ENCODE peak calls at places on chromosomes 4 and X, in eight cellular contexts. N, S, K, V, U, Y, M and X are unnamed samples.

GRCh38 chr4:101785476-101785875 is 5.1 kb upstream of the BANK1 start:
- DNase-seq in U (no peak), V (no peak), Y (no peak), N (no peak), K (no peak), M (no peak), S (no peak), X (peak)

GRCh38 chr4:42750831-42751230 is 93.9 kb upstream of the ATP8A1 start:
- DNase-seq in N (no peak), S (no peak), Y (no peak), M (no peak), K (no peak), V (no peak), U (no peak), X (no peak)

GRCh38 chr4:100631281-100631968 is 113.6 kb upstream of the EMCN start:
- DNase-seq in M (no peak), Y (no peak), U (no peak), N (no peak), V (no peak), K (no peak), S (no peak), X (no peak)

GRCh38 chrX:24672701-24673190 is 21.0 kb upstream of the POLA1 start:
- DNase-seq in N (no peak), M (no peak), K (no peak), V (no peak), U (no peak), S (peak), Y (no peak), X (no peak)

GRCh38 chr4:166078383-166078782 is 205.3 kb downstream of the TLL1 start:
- DNase-seq in M (no peak), Y (no peak), N (no peak), K (no peak), S (no peak), U (no peak), V (no peak), X (no peak)

GRCh38 chr4:71275570-71275969 is 63.2 kb upstream of the SLC4A4 start:
- DNase-seq in M (no peak), Y (no peak), S (no peak), V (no peak), N (no peak), K (no peak), U (no peak), X (no peak)

GRCh38 chr4:66972087-66972486 is 573.2 kb downstream of the CENPC start:
- DNase-seq in S (no peak), N (no peak), Y (no peak), U (no peak), K (no peak), M (no peak), V (no peak), X (no peak)

GRCh38 chrX:38117485-38117884 is 103.2 kb downstream of the SRPX start:
- DNase-seq in M (no peak), Y (no peak), U (no peak), S (no peak), V (no peak), K (no peak), N (no peak), X (peak)

GRCh38 chr4:118834960-118835895 is 698 bp downstream of the SEC24D start:
- DNase-seq in K (no peak), M (peak), S (peak), U (peak), N (peak), V (peak), Y (peak), X (peak)

GRCh38 chr4:140903522-140903928 is 147.3 kb upstream of the TBC1D9 start:
- DNase-seq in K (no peak), U (no peak), M (no peak), N (no peak), Y (no peak), S (no peak), V (peak), X (no peak)

GRCh38 chr4:64105903-64106302 is 303.3 kb downstream of the TECRL start:
- DNase-seq in Y (no peak), M (no peak), S (no peak), K (no peak), U (no peak), N (no peak), V (no peak), X (no peak)

GRCh38 chr4:7120341-7120740 is 52.5 kb upstream of the GRPEL1 start:
- DNase-seq in S (no peak), K (no peak), M (peak), Y (no peak), V (peak), U (peak), N (peak), X (no peak)

GRCh38 chr4:169163947-169164668 is 106.6 kb downstream of the SH3RF1 start:
- DNase-seq in Y (no peak), K (no peak), U (no peak), N (no peak), S (no peak), V (no peak), M (no peak), X (no peak)

GRCh38 chrX:115251458-115252233 is 17.8 kb upstream of the LRCH2 start:
- DNase-seq in V (no peak), S (no peak), U (no peak), K (no peak), Y (no peak), N (no peak), M (no peak), X (no peak)

GRCh38 chrX:70754169-70754843 is 154.2 kb downstream of the TEX11 start:
- DNase-seq in N (no peak), V (no peak), Y (no peak), U (no peak), M (no peak), K (no peak), S (no peak), X (no peak)

GRCh38 chrX:153609917-153610833 is 11.2 kb upstream of the CCNQ start:
- DNase-seq in V (peak), N (peak), Y (no peak), M (peak), S (peak), K (peak), U (peak), X (peak)

GRCh38 chr4:184540307-184540706 is 66.0 kb upstream of the IRF2 start:
- DNase-seq in Y (no peak), M (no peak), U (no peak), K (no peak), N (no peak), V (no peak), S (no peak), X (no peak)

GRCh38 chrX:13088155-13088485 is 43.7 kb upstream of the FAM9C start:
- DNase-seq in V (no peak), M (no peak), U (no peak), Y (no peak), K (no peak), N (no peak), S (no peak), X (no peak)

GRCh38 chrX:13084611-13085010 is 40.2 kb upstream of the FAM9C start:
- DNase-seq in K (no peak), M (no peak), S (no peak), V (no peak), Y (no peak), N (no peak), U (no peak), X (peak)

GRCh38 chrX:13087322-13088154 is 43.1 kb upstream of the FAM9C start:
- DNase-seq in Y (peak), U (no peak), K (no peak), S (no peak), M (no peak), V (no peak), N (peak), X (peak)

GRCh38 chrX:13085533-13085932 is 41.1 kb upstream of the FAM9C start:
- DNase-seq in S (no peak), K (no peak), U (no peak), M (no peak), N (no peak), V (no peak), Y (peak), X (no peak)

GRCh38 chrX:13086076-13086475 is 41.7 kb upstream of the FAM9C start:
- DNase-seq in Y (no peak), N (no peak), V (no peak), K (no peak), M (no peak), S (no peak), U (no peak), X (no peak)
- H3K4me2 ChIP-seq in Y (peak), N (no peak), V (no peak), K (no peak), M (no peak), S (no peak), U (no peak), X (no peak)

GRCh38 chrX:29870608-29871007 is 344.8 kb upstream of the MAGEB2 start:
- DNase-seq in V (no peak), S (no peak), U (no peak), N (no peak), M (no peak), K (no peak), Y (no peak), X (no peak)

GRCh38 chrX:29872831-29873230 is 342.5 kb upstream of the MAGEB2 start:
- DNase-seq in N (no peak), S (no peak), U (no peak), Y (no peak), V (no peak), K (no peak), M (no peak), X (no peak)

GRCh38 chrX:29867971-29868370 is 347.4 kb upstream of the MAGEB2 start:
- DNase-seq in V (no peak), Y (no peak), M (no peak), U (no peak), S (no peak), N (no peak), K (no peak), X (no peak)

DNA sequence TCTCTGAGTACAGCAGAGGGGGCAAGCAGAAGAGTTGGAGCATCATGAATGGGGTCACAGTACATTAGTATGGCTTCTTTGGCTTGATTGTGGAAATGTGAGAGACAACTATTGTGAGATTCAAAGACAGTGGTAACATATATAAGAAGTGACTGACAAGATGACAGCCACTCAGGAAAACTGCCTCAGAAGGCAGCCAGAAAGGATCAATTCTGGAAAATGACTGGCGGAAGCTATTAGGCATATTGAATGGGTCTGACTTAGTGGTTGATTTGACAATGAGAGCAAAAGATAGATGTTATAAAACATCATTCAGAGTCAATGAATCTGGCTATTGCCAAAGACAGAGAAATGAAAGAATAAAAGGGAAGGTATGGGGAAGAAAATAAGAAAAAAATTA is 345.5 kb upstream of the MAGEB2 start:
- DNase-seq in M (no peak), S (no peak), N (no peak), U (no peak), V (no peak), K (no peak), Y (no peak), X (no peak)
- TF ChIP-seq MAX in M (no peak), S (no peak), N (no peak), U (no peak), V (no peak), K (no peak), Y (no peak), X (no peak)

DNA sequence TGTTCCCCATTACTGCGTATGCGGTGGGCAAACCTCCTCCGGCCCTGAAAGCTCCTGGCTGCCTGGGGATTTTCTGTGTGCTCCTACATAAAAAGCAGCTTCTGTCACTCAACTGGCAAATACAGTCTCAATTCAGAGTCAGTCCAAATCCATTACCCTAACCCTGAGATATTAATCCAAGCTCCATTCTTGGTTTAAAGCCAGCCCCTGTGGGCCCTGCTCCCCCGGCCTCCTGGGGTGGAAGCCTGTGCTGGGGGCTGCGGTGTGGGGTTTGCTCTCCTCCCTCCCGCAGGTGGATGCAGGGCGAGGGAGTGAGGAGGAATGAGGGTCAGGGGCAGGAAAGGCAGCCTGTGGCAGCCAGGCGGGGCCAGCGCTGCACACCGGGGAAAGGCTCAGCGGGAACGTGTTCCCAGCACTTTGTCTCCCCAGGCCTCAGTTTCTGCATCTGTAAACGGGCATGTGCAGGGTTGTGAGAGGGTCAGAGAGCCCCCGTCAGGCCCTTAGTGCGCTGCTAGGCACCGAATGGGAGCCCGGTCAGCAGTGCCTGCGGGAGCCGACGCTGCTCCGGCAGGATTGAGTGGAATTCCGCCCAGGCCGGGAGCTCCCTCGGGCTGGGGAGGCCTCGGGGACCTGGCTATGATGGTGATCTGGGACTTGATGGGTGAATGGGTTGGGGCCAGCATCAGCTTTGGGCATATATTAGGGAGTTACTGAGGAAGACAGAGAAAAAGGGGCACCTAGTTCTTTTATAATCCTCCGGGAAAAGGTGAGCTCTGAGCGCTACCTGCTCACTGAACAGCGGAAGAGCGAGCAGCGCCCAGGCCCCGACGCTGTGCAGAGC is 6.3 kb upstream of the RGS12 start:
- DNase-seq in N (no peak), S (no peak), Y (peak), V (no peak), K (peak), M (no peak), U (no peak), X (no peak)
- H3K4me2 ChIP-seq in N (no peak), S (peak), Y (peak), V (no peak), K (no peak), M (no peak), U (no peak), X (no peak)

GRCh38 chrX:134251241-134251640 is 14.3 kb downstream of the CCDC160 start:
- DNase-seq in V (no peak), U (no peak), N (no peak), M (no peak), Y (no peak), K (no peak), S (no peak), X (no peak)
- TF ChIP-seq MAX in V (no peak), U (no peak), N (no peak), M (no peak), Y (no peak), K (no peak), S (no peak), X (no peak)

GRCh38 chr4:174134361-174134760 is 149.1 kb downstream of the FBXO8 start:
- DNase-seq in N (no peak), V (no peak), Y (no peak), M (no peak), U (no peak), K (no peak), S (no peak), X (no peak)
- H3K4me2 ChIP-seq in N (no peak), V (peak), Y (no peak), M (no peak), U (no peak), K (no peak), S (peak), X (no peak)

GRCh38 chr4:31917334-31917733 is 1197.2 kb downstream of the PCDH7 start:
- DNase-seq in S (no peak), K (no peak), Y (no peak), U (no peak), N (no peak), V (no peak), M (no peak), X (no peak)
- TF ChIP-seq MAX in S (no peak), K (no peak), Y (no peak), U (no peak), N (no peak), V (no peak), M (no peak), X (no peak)

GRCh38 chrX:46737041-46737440 is 21.9 kb downstream of the SLC9A7 start:
- DNase-seq in S (no peak), U (no peak), M (no peak), V (no peak), N (no peak), K (no peak), Y (no peak), X (no peak)
- H3K4me2 ChIP-seq in S (no peak), U (no peak), M (no peak), V (no peak), N (no peak), K (no peak), Y (no peak), X (no peak)

DNA sequence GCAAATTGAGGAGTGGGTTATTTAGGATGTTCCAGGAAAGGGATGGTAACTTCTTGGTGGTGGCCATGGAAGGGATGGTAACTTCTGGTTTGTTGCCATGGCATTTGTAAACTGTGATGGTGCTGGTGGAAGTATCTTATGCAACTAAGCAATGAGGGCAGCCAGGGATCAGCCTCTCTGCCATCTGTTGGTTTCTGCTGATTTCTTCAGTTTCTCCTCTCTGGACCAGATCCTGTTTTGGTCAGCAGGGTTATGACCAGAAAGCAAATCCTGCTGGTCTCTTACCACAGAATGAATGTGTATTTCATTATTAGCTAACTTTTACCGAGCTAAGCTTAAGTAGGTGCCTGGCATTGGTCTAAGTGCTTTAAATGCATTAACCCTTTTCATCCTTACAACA is 69.3 kb upstream of the FAT1 start:
- DNase-seq in U (no peak), Y (no peak), S (no peak), K (no peak), N (peak), M (no peak), V (no peak), X (no peak)
- TF ChIP-seq MAX in U (no peak), Y (no peak), S (no peak), K (no peak), N (no peak), M (no peak), V (no peak), X (no peak)

GRCh38 chr4:126776361-126776760 is 856.4 kb upstream of the INTU start:
- DNase-seq in U (no peak), Y (no peak), N (no peak), S (no peak), V (no peak), K (no peak), M (no peak), X (no peak)

GRCh38 chr4:126777649-126778048 is 855.1 kb upstream of the INTU start:
- DNase-seq in U (no peak), S (no peak), M (no peak), Y (no peak), V (no peak), K (no peak), N (no peak), X (peak)

GRCh38 chr4:126779446-126780166 is 853.2 kb upstream of the INTU start:
- DNase-seq in U (no peak), S (no peak), V (no peak), K (no peak), N (no peak), Y (no peak), M (no peak), X (no peak)

GRCh38 chr4:126778348-126778747 is 854.4 kb upstream of the INTU start:
- DNase-seq in K (no peak), Y (no peak), U (peak), S (no peak), N (no peak), V (no peak), M (no peak), X (peak)

DNA sequence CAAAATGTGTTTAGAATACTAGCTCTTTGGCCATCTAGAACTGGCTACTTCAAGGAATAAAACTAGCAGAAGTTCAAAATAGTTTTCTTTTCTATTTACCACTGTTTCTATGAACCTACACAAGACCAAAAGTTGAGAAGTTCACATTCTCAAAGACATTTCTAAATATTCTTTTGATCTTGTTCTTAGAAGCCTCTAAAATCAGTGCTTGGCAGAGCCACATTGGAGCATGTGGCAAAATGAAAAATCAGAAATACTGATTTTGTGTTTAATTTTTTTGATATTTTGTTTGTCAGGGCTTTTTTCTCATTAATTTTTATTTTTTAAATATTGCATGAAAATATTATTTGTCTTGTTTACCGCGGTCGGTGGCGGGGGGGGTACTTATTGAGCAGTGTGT is 853.8 kb upstream of the INTU start:
- DNase-seq in U (no peak), N (no peak), M (no peak), S (no peak), V (no peak), Y (no peak), K (no peak), X (no peak)
- H3K4me2 ChIP-seq in U (peak), N (no peak), M (peak), S (no peak), V (no peak), Y (no peak), K (no peak), X (no peak)

GRCh38 chrX:10043386-10043785 is 76.2 kb downstream of the CLDN34 start:
- DNase-seq in S (no peak), V (no peak), N (no peak), K (no peak), U (no peak), Y (no peak), M (no peak), X (no peak)
- TF ChIP-seq MAX in S (no peak), V (no peak), N (no peak), K (no peak), U (no peak), Y (no peak), M (no peak), X (no peak)